ENCODE peak calls at places on chromosomes 7 and 10, in ten cellular contexts. N is astrocyte of the hippocampus, L is mammary epithelial cell, J is A549, Z is Calu3, F is RCC 7860, D is ACHN, X is progenitor cell of endocrine pancreas, M is midbrain, V is EL. K is an unnamed sample.

GRCh38 chr7:78139335-78139734 is 340.8 kb downstream of the PHTF2 start:
- DNase-seq in N (peak; percentile 54), L (no peak), J (no peak), Z (no peak), F (no peak), D (no peak), X (no peak), M (no peak), V (peak; percentile 82), K (peak; percentile 87)

GRCh38 chr10:15719062-15719898 is 442 bp downstream of the ITGA8 start:
- DNase-seq in N (peak; percentile 28), L (peak; percentile 2), J (no peak), Z (no peak), F (no peak), D (no peak), X (peak; percentile 34), M (no peak), V (peak; percentile 17), K (peak; percentile 16)

GRCh38 chr7:156943091-156944041 is 6.1 kb upstream of the NOM1 start:
- DNase-seq in N (peak; percentile 20), L (peak; percentile 73), J (no peak), Z (peak; percentile 36), F (no peak), D (no peak), X (no peak), M (no peak), V (no peak), K (no peak)

GRCh38 chr10:16611037-16611436 is 89.4 kb upstream of the C1QL3 start:
- DNase-seq in N (no peak), L (no peak), J (no peak), Z (no peak), F (no peak), D (no peak), X (no peak), M (no peak), V (no peak), K (no peak)

GRCh38 chr10:11401314-11402222 is 209.9 kb downstream of the USP6NL start:
- DNase-seq in N (no peak), L (no peak), J (no peak), Z (no peak), F (no peak), D (no peak), X (no peak), M (no peak), V (no peak), K (no peak)

GRCh38 chr10:90420637-90421318 is 437.1 kb downstream of the HTR7 start:
- DNase-seq in N (peak; percentile 42), L (peak; percentile 81), J (no peak), Z (no peak), F (no peak), D (no peak), X (no peak), M (no peak), V (no peak), K (no peak)

GRCh38 chr10:92969151-92969550 is 91.4 kb upstream of the CYP26C1 start:
- DNase-seq in N (no peak), L (no peak), J (no peak), Z (no peak), F (no peak), D (no peak), X (no peak), M (no peak), V (peak; percentile 59), K (no peak)

GRCh38 chr7:105325225-105325904 is 63.4 kb downstream of the SRPK2 start:
- DNase-seq in N (no peak), L (no peak), J (no peak), Z (no peak), F (no peak), D (no peak), X (no peak), M (no peak), V (no peak), K (no peak)

GRCh38 chr7:147298611-147299043 is 1182.0 kb downstream of the CNTNAP2 start:
- DNase-seq in N (peak; percentile 84), L (no peak), J (no peak), Z (no peak), F (no peak), D (no peak), X (no peak), M (no peak), V (peak; percentile 35), K (no peak)

GRCh38 chr10:5968681-5969453 is 8.5 kb downstream of the IL15RA start:
- DNase-seq in N (no peak), L (no peak), J (no peak), Z (peak; percentile 76), F (no peak), D (no peak), X (peak; percentile 27), M (no peak), V (no peak), K (peak; percentile 38)

GRCh38 chr7:154975984-154976383 is 26.9 kb downstream of the PAXIP1 start:
- DNase-seq in N (no peak), L (no peak), J (no peak), Z (no peak), F (no peak), D (no peak), X (no peak), M (no peak), V (no peak), K (no peak)

GRCh38 chr7:80795174-80795573 is 123.7 kb downstream of the SEMA3C start:
- DNase-seq in N (no peak), L (no peak), J (no peak), Z (no peak), F (no peak), D (no peak), X (no peak), M (no peak), V (no peak), K (no peak)

GRCh38 chr7:159012353-159013069 is 132.2 kb downstream of the VIPR2 start:
- DNase-seq in N (peak; percentile 29), L (no peak), J (no peak), Z (no peak), F (no peak), D (no peak), X (no peak), M (peak; percentile 68), V (no peak), K (no peak)

GRCh38 chr7:88566174-88566729 is 193.2 kb upstream of the ZNF804B start:
- DNase-seq in N (no peak), L (no peak), J (no peak), Z (no peak), F (no peak), D (no peak), X (no peak), M (no peak), V (no peak), K (no peak)

GRCh38 chr10:43385412-43386004 is 14.1 kb downstream of the FXYD4 start:
- DNase-seq in N (no peak), L (no peak), J (no peak), Z (no peak), F (no peak), D (no peak), X (no peak), M (no peak), V (no peak), K (no peak)

GRCh38 chr10:118564652-118565051 is 30.8 kb downstream of the PRLHR start:
- DNase-seq in N (peak; percentile 64), L (no peak), J (peak; percentile 35), Z (no peak), F (no peak), D (no peak), X (no peak), M (no peak), V (peak; percentile 13), K (peak; percentile 54)

GRCh38 chr7:16326099-16326498 is 95.2 kb downstream of the CRPPA start:
- DNase-seq in N (no peak), L (no peak), J (no peak), Z (no peak), F (no peak), D (no peak), X (no peak), M (no peak), V (no peak), K (no peak)

GRCh38 chr7:77391230-77391629 is 24.9 kb downstream of the GSAP start:
- DNase-seq in N (no peak), L (no peak), J (no peak), Z (no peak), F (no peak), D (no peak), X (no peak), M (no peak), V (no peak), K (no peak)

K was measured in SK-N-DZ.